ENCODE peak calls at places on chromosomes 6 and 20, in six cellular contexts. X, J, D, Y, W and R are unnamed samples. For H3K27me3, the result is how much of the 10 kb centered on the place peaks cover.

GRCh38 chr6:107207251-107207890 is 92.1 kb upstream of the BEND3 start:
- DNase-seq in X (no peak), J (no peak), D (no peak), Y (no peak), W (no peak), R (no peak)

GRCh38 chr20:38221041-38221589 is 39.4 kb downstream of the KIAA1755 start:
- DNase-seq in X (peak), J (peak), D (peak), Y (peak), W (peak), R (peak)

GRCh38 chr6:143536461-143536865 is 24.9 kb upstream of the FUCA2 start:
- DNase-seq in X (peak), J (peak), D (no peak), Y (no peak), W (no peak), R (peak)

GRCh38 chr20:728022-728944 is 40.0 kb downstream of the SLC52A3 start:
- DNase-seq in X (peak), J (no peak), D (no peak), Y (no peak), W (no peak), R (peak)

GRCh38 chr6:157976345-157977175 is 5.1 kb upstream of the SYNJ2 start:
- DNase-seq in X (no peak), J (no peak), D (no peak), Y (no peak), W (no peak), R (no peak)

GRCh38 chr6:155504848-155505247 is 49.2 kb upstream of the NOX3 start:
- DNase-seq in X (no peak), J (no peak), D (no peak), Y (no peak), W (no peak), R (no peak)

GRCh38 chr6:133923938-133924593 is 29.0 kb upstream of the TBPL1 start:
- DNase-seq in X (peak), J (peak), D (no peak), Y (peak), W (peak), R (peak)

GRCh38 chr6:125102901-125103300 is 50.7 kb upstream of the TPD52L1 start:
- DNase-seq in X (no peak), J (no peak), D (peak), Y (no peak), W (no peak), R (no peak)

GRCh38 chr6:157550114-157550989 is 169.4 kb downstream of the ZDHHC14 start:
- DNase-seq in X (no peak), J (no peak), D (no peak), Y (no peak), W (no peak), R (no peak)

GRCh38 chr6:164023535-164023934 is 609.0 kb downstream of the QKI start:
- DNase-seq in X (no peak), J (no peak), D (no peak), Y (no peak), W (no peak), R (no peak)

GRCh38 chr6:138291849-138292181 is 73.5 kb upstream of the PBOV1 start:
- DNase-seq in X (no peak), J (no peak), D (no peak), Y (no peak), W (no peak), R (no peak)
- H3K4me3 ChIP-seq in X (no peak), J (no peak), D (no peak), Y (no peak), W (no peak), R (no peak)

DNA sequence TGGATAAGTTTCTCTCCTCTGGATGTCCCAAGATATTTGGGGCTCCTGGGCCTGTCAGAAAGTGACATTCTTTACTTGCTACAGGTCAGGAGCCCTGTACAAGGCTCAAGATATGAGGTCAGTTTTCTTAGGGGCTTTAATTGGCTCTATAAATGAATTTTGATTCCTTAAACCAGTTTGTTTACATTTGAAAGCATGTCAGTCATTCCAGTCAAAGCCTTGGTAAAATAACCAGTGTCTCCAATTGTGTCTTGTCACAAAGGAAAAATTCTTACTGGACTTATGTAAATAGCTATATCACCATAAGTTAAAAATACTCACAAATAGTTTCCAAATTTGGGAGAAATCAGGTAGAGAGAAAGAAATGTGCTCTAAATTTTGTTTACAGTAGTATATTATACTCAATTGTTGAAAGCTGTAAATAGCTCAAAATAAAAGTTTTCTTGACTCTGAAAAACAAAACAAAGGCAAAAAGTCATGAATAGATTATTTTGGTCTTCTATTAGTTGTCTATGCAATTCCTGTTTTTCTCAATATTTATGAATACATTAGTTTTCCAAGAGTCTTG is 22.9 kb downstream of the RNF182 start:
- DNase-seq in X (no peak), J (no peak), D (no peak), Y (no peak), W (no peak), R (no peak)
- H3K27me3 ChIP-seq in X (under half), J (under half), D (under half), Y (under half), W (under half), R (under half)

GRCh38 chr20:61627791-61628415 is 375.8 kb downstream of the CDH4 start:
- DNase-seq in X (no peak), J (no peak), D (no peak), Y (no peak), W (no peak), R (no peak)
- TF ChIP-seq CTCF in X (no peak), J (no peak), D (no peak), Y (no peak), W (no peak), R (no peak)

GRCh38 chr6:19841181-19841580 is 4.0 kb downstream of the ID4 start:
- DNase-seq in X (no peak), J (no peak), D (no peak), Y (no peak), W (no peak), R (no peak)
- H3K4me3 ChIP-seq in X (no peak), J (no peak), D (no peak), Y (no peak), W (no peak), R (no peak)

GRCh38 chr20:25063981-25064380 is 6.0 kb upstream of the ACSS1 start:
- DNase-seq in X (no peak), J (no peak), D (peak), Y (no peak), W (peak), R (no peak)
- H3K27me3 ChIP-seq in X (under half), J (under half), D (under half), Y (under half), W (under half), R (under half)

DNA sequence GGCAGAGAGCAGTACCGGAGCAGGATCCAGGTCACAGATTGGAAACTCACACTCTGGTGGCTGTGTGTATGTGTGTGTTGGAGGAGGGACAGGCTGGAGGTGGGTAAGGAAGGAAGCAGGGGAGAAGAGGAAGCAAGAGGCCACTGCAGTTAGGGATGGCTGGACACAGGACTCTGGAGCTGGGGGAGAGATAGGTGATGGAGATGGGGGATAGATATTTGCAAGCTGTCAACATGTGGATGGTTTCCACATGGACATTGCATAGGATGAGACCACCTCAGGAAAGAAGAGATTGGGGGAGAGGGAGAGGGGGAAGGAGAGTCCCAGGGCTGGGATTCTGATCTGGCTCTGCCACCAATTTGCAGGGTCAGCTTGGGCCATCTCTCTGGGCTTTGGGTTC is 109.1 kb upstream of the SIRPA start:
- DNase-seq in X (no peak), J (no peak), D (no peak), Y (no peak), W (no peak), R (no peak)
- TF ChIP-seq CTCF in X (no peak), J (no peak), D (no peak), Y (no peak), W (no peak), R (no peak)